ENCODE peak calls at places on chromosomes 16 and 17, in four cellular contexts. One of them, this sample, is unnamed.

GRCh38 chr17:13541032-13541480 is 60.7 kb downstream of the HS3ST3A1 start:
- DNase-seq in AG08395: peak
- DNase-seq in activated T-cell treated with anti-CD3 and anti-CD28 coated beads, Interleukin-2, amount 50 U/mL, for 72 hours: no peak
- DNase-seq in NCI-H226: peak
- DNase-seq in this sample: peak

GRCh38 chr17:5557990-5558389 is 26.3 kb downstream of the NLRP1 start:
- DNase-seq in AG08395: no peak
- DNase-seq in activated T-cell treated with anti-CD3 and anti-CD28 coated beads, Interleukin-2, amount 50 U/mL, for 72 hours: no peak
- DNase-seq in NCI-H226: no peak
- DNase-seq in this sample: no peak

GRCh38 chr17:42422412-42422957 is 571 bp downstream of the CAVIN1 start:
- DNase-seq in AG08395: no peak
- DNase-seq in activated T-cell treated with anti-CD3 and anti-CD28 coated beads, Interleukin-2, amount 50 U/mL, for 72 hours: peak
- DNase-seq in NCI-H226: no peak
- DNase-seq in this sample: no peak

GRCh38 chr17:79658811-79659207 is 48.0 kb upstream of the RBFOX3 start:
- DNase-seq in AG08395: no peak
- DNase-seq in activated T-cell treated with anti-CD3 and anti-CD28 coated beads, Interleukin-2, amount 50 U/mL, for 72 hours: no peak
- DNase-seq in NCI-H226: no peak
- DNase-seq in this sample: no peak

GRCh38 chr17:75842963-75843576 is 1.1 kb downstream of the UNC13D start:
- DNase-seq in AG08395: no peak
- DNase-seq in activated T-cell treated with anti-CD3 and anti-CD28 coated beads, Interleukin-2, amount 50 U/mL, for 72 hours: peak
- DNase-seq in NCI-H226: no peak
- DNase-seq in this sample: no peak

GRCh38 chr16:87924937-87925670 is 11.2 kb downstream of the CA5A start:
- DNase-seq in AG08395: no peak
- DNase-seq in activated T-cell treated with anti-CD3 and anti-CD28 coated beads, Interleukin-2, amount 50 U/mL, for 72 hours: no peak
- DNase-seq in NCI-H226: no peak
- DNase-seq in this sample: no peak

GRCh38 chr16:88782454-88783390 is 2.3 kb downstream of the PIEZO1 start:
- DNase-seq in AG08395: peak
- DNase-seq in activated T-cell treated with anti-CD3 and anti-CD28 coated beads, Interleukin-2, amount 50 U/mL, for 72 hours: peak
- DNase-seq in NCI-H226: peak
- DNase-seq in this sample: no peak

GRCh38 chr17:36602924-36603384 is 1.6 kb downstream of the MRM1 start:
- DNase-seq in AG08395: peak
- DNase-seq in activated T-cell treated with anti-CD3 and anti-CD28 coated beads, Interleukin-2, amount 50 U/mL, for 72 hours: peak
- DNase-seq in NCI-H226: peak
- DNase-seq in this sample: no peak

GRCh38 chr17:3529817-3530741 is 27.5 kb downstream of the TRPV3 start:
- DNase-seq in AG08395: peak
- DNase-seq in activated T-cell treated with anti-CD3 and anti-CD28 coated beads, Interleukin-2, amount 50 U/mL, for 72 hours: no peak
- DNase-seq in NCI-H226: peak
- DNase-seq in this sample: no peak

GRCh38 chr16:1964506-1965471 is at the start of gene RPS2:
- DNase-seq in AG08395: peak
- DNase-seq in activated T-cell treated with anti-CD3 and anti-CD28 coated beads, Interleukin-2, amount 50 U/mL, for 72 hours: peak
- DNase-seq in NCI-H226: peak
- DNase-seq in this sample: peak